ENCODE peak calls at places on chromosomes 3 and 15, in eight cellular contexts. E is transverse colon, F is HepG2, W is A549, B is upper lobe of left lung, U is spleen, K is heart left ventricle, M is ovary. C is an unnamed sample.

GRCh38 chr3:183502782-183503181 is 52.7 kb downstream of the KLHL6 start:
- DNase-seq in K (no peak), U (no peak), M (no peak), E (no peak), B (no peak), W (peak), F (no peak), C (peak)

GRCh38 chr3:154421067-154421466 is 8.9 kb downstream of the GPR149 start:
- DNase-seq in W (no peak), B (no peak), K (no peak), E (no peak), F (no peak), M (no peak), U (no peak), C (no peak)

GRCh38 chr3:183698318-183698731 is 728 bp downstream of the YEATS2 start:
- DNase-seq in M (peak), B (peak), K (peak), E (peak), F (no peak), W (peak), U (peak), C (peak)

GRCh38 chr15:25249236-25250010 is 189.4 kb downstream of the UBE3A start:
- DNase-seq in B (no peak), U (peak), F (no peak), K (peak), M (no peak), W (no peak), E (peak), C (peak)

GRCh38 chr3:154851644-154852043 is 228.5 kb upstream of the MME start:
- DNase-seq in K (no peak), W (no peak), F (no peak), M (no peak), B (no peak), E (no peak), U (no peak), C (no peak)

GRCh38 chr3:41490360-41490759 is 291.1 kb downstream of the CTNNB1 start:
- DNase-seq in E (no peak), U (no peak), M (no peak), F (no peak), W (no peak), K (no peak), B (no peak), C (no peak)

GRCh38 chr15:59256538-59256937 is 49.9 kb downstream of the LDHAL6B start:
- DNase-seq in W (peak), U (no peak), F (no peak), E (peak), K (no peak), B (no peak), M (no peak), C (no peak)

GRCh38 chr3:57544181-57545125 is at the start of gene DNAH12:
- DNase-seq in M (peak), B (peak), E (peak), U (no peak), F (peak), W (no peak), K (no peak), C (no peak)

GRCh38 chr15:98433302-98433701 is 215.0 kb upstream of the IGF1R start:
- DNase-seq in F (no peak), E (no peak), M (no peak), U (no peak), W (no peak), K (no peak), B (no peak), C (no peak)

GRCh38 chr15:101063891-101064794 is 145.0 kb downstream of the LRRK1 start:
- DNase-seq in W (no peak), M (no peak), F (peak), B (peak), E (peak), K (peak), U (peak), C (peak)

GRCh38 chr15:48899793-48900192 is 21.9 kb downstream of the EID1 start:
- DNase-seq in U (no peak), M (no peak), K (no peak), B (no peak), E (no peak), W (no peak), F (no peak), C (no peak)

GRCh38 chr15:74406992-74407705 is 26.6 kb downstream of the SEMA7A start:
- DNase-seq in E (no peak), K (no peak), W (peak), U (no peak), B (peak), F (peak), M (peak), C (no peak)

GRCh38 chr3:45366305-45366704 is 22.1 kb upstream of the LARS2 start:
- DNase-seq in E (peak), W (no peak), F (no peak), B (no peak), U (no peak), M (no peak), K (no peak), C (no peak)

GRCh38 chr3:134009345-134010000 is 20.3 kb downstream of the SLCO2A1 start:
- DNase-seq in M (no peak), B (no peak), W (no peak), E (no peak), U (no peak), K (no peak), F (no peak), C (no peak)

GRCh38 chr3:134004841-134005240 is 24.9 kb downstream of the SLCO2A1 start:
- DNase-seq in E (no peak), B (no peak), M (no peak), K (no peak), U (no peak), W (no peak), F (no peak), C (no peak)

GRCh38 chr3:134007819-134008218 is 21.9 kb downstream of the SLCO2A1 start:
- DNase-seq in B (no peak), K (no peak), M (no peak), U (no peak), W (no peak), F (no peak), E (no peak), C (no peak)

GRCh38 chr3:134013280-134013679 is 16.4 kb downstream of the SLCO2A1 start:
- DNase-seq in K (no peak), W (no peak), B (no peak), U (no peak), E (no peak), M (no peak), F (no peak), C (no peak)

GRCh38 chr3:134008630-134009156 is 21.0 kb downstream of the SLCO2A1 start:
- DNase-seq in F (no peak), M (no peak), B (no peak), W (peak), K (peak), U (no peak), E (no peak), C (no peak)
- TF ChIP-seq CTCF in F (no peak), M (no peak), B (no peak), W (no peak), K (no peak), U (no peak), E (no peak), C (no peak)

DNA sequence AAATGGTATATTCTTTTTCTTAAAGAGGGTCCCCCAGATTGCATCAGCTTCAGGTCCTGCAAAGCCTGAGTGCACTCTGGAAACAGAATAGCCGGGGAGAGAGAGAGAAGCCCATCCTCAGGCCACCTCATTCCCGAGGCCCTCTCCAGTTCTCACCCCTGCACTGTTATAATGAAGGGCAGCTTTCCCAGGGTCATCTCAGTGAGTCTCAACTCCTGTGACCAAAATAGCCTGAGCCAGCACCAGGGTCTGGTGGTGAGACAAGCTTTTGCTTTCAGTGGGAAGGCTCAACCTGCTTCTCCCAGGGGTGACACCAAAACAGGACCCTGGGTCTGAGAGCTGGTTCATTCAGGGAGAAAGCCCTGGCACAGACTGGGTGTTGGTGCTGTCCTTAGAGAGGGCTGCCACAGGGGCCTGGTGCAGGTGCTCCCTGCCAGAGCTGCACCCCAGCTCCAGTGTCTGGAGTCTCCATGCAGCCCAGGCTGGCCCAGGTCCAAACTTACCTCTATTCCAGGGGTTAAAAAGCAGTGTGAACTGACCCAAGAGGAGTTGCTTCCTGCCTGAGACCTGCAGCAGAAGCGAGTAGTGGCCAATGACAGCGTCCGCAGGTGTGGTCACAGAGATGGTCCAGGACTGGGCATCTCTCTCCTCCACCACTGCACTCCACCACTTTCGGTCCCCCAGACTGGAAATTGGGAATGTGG is 6.1 kb downstream of the EPB42 start:
- DNase-seq in E (no peak), B (no peak), K (no peak), M (no peak), W (no peak), F (no peak), U (no peak), C (peak)
- TF ChIP-seq POLR2A in E (no peak), B (no peak), K (no peak), M (no peak), W (no peak), F (no peak), U (no peak), C (no peak)

DNA sequence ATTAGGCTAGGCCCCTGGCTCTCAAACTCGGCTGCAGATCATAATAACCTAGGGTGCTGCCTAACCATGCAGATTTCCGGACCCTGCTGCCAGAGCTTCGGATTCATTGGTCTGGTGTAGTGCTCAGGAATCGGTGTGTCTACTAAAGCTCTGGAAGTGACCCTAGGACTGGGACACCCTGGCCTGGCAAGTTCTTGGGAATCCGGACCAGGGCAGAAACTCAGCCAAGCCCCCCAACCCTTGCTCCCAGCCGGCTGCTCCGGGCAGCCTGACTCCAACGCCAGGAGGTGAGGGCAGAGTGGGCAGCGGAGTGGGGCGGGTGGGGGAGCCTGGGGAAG is 23.0 kb downstream of the IGDCC3 start:
- DNase-seq in F (no peak), B (peak), U (peak), M (no peak), W (no peak), E (no peak), K (no peak), C (no peak)
- H3K4me3 ChIP-seq in F (peak), B (no peak), U (no peak), M (no peak), W (no peak), E (no peak), K (no peak), C (no peak)

GRCh38 chr3:148459931-148460513 is 237.7 kb upstream of the AGTR1 start:
- DNase-seq in U (no peak), M (no peak), K (no peak), W (peak), F (no peak), E (no peak), B (no peak), C (no peak)
- TF ChIP-seq CTCF in U (peak), M (no peak), K (peak), W (peak), F (peak), E (peak), B (peak), C (no peak)

DNA sequence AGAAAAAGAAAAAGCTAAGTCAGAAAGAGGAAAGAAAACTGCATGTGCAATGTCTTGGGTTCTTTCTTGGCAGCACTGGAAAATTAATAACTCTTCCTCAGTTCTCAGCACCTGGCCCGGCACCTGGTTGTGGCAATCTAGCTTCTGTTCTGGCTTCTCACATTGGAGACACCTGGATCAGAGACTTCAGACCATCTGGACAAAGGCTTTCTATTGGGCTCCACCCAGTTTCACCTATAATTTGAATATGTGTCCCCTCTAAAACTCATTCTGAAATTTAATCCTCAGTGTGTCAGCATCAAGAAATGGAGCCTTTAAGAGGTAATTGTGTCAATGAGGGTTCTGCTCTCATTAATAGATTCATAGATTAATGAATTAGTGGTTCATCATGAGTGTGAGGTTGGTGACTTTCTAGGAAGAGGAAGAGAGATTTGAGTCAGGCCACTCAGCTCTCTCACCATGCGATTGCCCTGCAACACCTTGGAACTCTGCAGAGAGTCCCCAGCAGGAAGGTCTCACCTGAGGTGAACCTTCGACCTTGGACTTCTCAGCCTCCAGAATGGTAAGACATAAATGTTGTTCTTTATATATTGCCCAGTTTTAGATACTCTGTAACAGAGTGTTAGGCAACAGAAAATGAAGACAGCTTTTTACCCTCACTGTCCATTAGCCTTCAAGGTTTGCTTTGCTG is 679.9 kb downstream of the NTRK3 start:
- DNase-seq in M (no peak), U (no peak), W (no peak), B (no peak), K (no peak), E (no peak), F (no peak), C (no peak)
- TF ChIP-seq POLR2A in M (no peak), U (no peak), W (no peak), B (no peak), K (no peak), E (no peak), F (no peak), C (no peak)

GRCh38 chr15:83285284-83285978 is 967 bp upstream of the BNC1 start:
- DNase-seq in K (no peak), M (no peak), B (peak), W (no peak), E (no peak), U (no peak), F (no peak), C (no peak)
- H3K4me3 ChIP-seq in K (no peak), M (no peak), B (no peak), W (no peak), E (no peak), U (no peak), F (no peak), C (no peak)

GRCh38 chr15:91422704-91423254 is 322.7 kb downstream of the SV2B start:
- DNase-seq in B (no peak), E (no peak), F (no peak), K (no peak), U (no peak), W (no peak), M (no peak), C (no peak)
- TF ChIP-seq CTCF in B (no peak), E (no peak), F (no peak), K (no peak), U (no peak), W (no peak), M (no peak), C (no peak)

GRCh38 chr3:39143051-39143885 is 10.1 kb downstream of the CSRNP1 start:
- DNase-seq in K (no peak), U (no peak), F (no peak), E (no peak), W (no peak), B (peak), M (no peak), C (no peak)
- TF ChIP-seq POLR2A in K (no peak), U (no peak), F (no peak), E (no peak), W (no peak), B (no peak), M (no peak), C (no peak)

C was measured in lower leg skin.